ENCODE peak calls at places on chromosomes 4 and X, in nine cellular contexts. Y is left ventricle myocardium inferior; I is naive thymus-derived CD4-positive, alpha-beta T cell; V is AG09309; N is testis; O is mammary epithelial cell; P is A673; S is skeletal muscle cell; R is GM23338. Z is an unnamed sample.

GRCh38 chr4:89136525-89136924 is 25.2 kb downstream of the TIGD2 start:
- DNase-seq in Y (no peak), I (no peak), V (peak), N (no peak), O (peak), P (no peak), S (no peak), R (no peak), Z (no peak)

GRCh38 chr4:8044699-8045098 is 105.0 kb upstream of the AFAP1 start:
- DNase-seq in Y (no peak), I (no peak), V (no peak), N (no peak), O (no peak), P (peak), S (no peak), R (no peak), Z (no peak)

GRCh38 chrX:54530358-54530900 is 410 bp downstream of the GNL3L start:
- DNase-seq in Y (no peak), I (no peak), V (no peak), N (no peak), O (no peak), P (no peak), S (no peak), R (no peak), Z (no peak)

GRCh38 chrX:130799393-130799792 is 103.6 kb downstream of the ENOX2 start:
- DNase-seq in Y (no peak), I (no peak), V (peak), N (no peak), O (peak), P (no peak), S (peak), R (no peak), Z (no peak)

GRCh38 chrX:101051153-101051548 is 760 bp downstream of the TRMT2B start:
- DNase-seq in Y (no peak), I (no peak), V (no peak), N (no peak), O (no peak), P (no peak), S (no peak), R (no peak), Z (no peak)

GRCh38 chr4:101169044-101170014 is 178.0 kb downstream of the PPP3CA start:
- DNase-seq in Y (peak), I (peak), V (peak), N (peak), O (peak), P (peak), S (no peak), R (peak), Z (peak)

GRCh38 chr4:84578540-84579409 is 4.2 kb upstream of the CDS1 start:
- DNase-seq in Y (no peak), I (no peak), V (peak), N (peak), O (peak), P (peak), S (no peak), R (peak), Z (peak)

GRCh38 chr4:152577708-152578421 is 42.0 kb upstream of the FBXW7 start:
- DNase-seq in Y (no peak), I (no peak), V (no peak), N (no peak), O (no peak), P (no peak), S (no peak), R (no peak), Z (no peak)

GRCh38 chr4:14079601-14080000 is 452.1 kb upstream of the BOD1L1 start:
- DNase-seq in Y (no peak), I (no peak), V (no peak), N (no peak), O (no peak), P (no peak), S (no peak), R (no peak), Z (no peak)

GRCh38 chr4:162684371-162684700 is 482.4 kb downstream of the NAF1 start:
- DNase-seq in Y (no peak), I (no peak), V (no peak), N (no peak), O (no peak), P (no peak), S (no peak), R (no peak), Z (no peak)

GRCh38 chr4:57043304-57044251 is 64.9 kb downstream of the POLR2B start:
- DNase-seq in Y (no peak), I (no peak), V (peak), N (peak), O (no peak), P (no peak), S (peak), R (no peak), Z (no peak)

GRCh38 chr4:184441461-184442392 is 32.6 kb downstream of the IRF2 start:
- DNase-seq in Y (no peak), I (no peak), V (no peak), N (no peak), O (no peak), P (peak), S (no peak), R (peak), Z (peak)

GRCh38 chr4:2079926-2080325 is 20.8 kb downstream of the NAT8L start:
- DNase-seq in Y (no peak), I (peak), V (no peak), N (peak), O (no peak), P (no peak), S (no peak), R (no peak), Z (no peak)

GRCh38 chrX:23811135-23811781 is 28.3 kb downstream of the SAT1 start:
- DNase-seq in Y (no peak), I (no peak), V (no peak), N (no peak), O (peak), P (peak), S (no peak), R (no peak), Z (no peak)

GRCh38 chr4:83660578-83660977 is 124.7 kb downstream of the GPAT3 start:
- DNase-seq in Y (no peak), I (no peak), V (no peak), N (no peak), O (no peak), P (no peak), S (no peak), R (no peak), Z (no peak)

GRCh38 chr4:24408640-24409039 is 175.7 kb downstream of the DHX15 start:
- DNase-seq in Y (no peak), I (no peak), V (no peak), N (no peak), O (no peak), P (no peak), S (no peak), R (no peak), Z (no peak)

GRCh38 chr4:8119877-8120276 is 38.7 kb downstream of the ABLIM2 start:
- DNase-seq in Y (no peak), I (no peak), V (no peak), N (no peak), O (no peak), P (no peak), S (no peak), R (no peak), Z (no peak)

GRCh38 chr4:185710487-185710995 is 101.5 kb downstream of the SORBS2 start:
- DNase-seq in Y (no peak), I (no peak), V (no peak), N (no peak), O (peak), P (no peak), S (peak), R (no peak), Z (no peak)

GRCh38 chr4:138113819-138114415 is 128.2 kb downstream of the SLC7A11 start:
- DNase-seq in Y (no peak), I (no peak), V (no peak), N (no peak), O (peak), P (no peak), S (peak), R (no peak), Z (no peak)

GRCh38 chrX:154505726-154506125 is 10.3 kb downstream of the FAM3A start:
- DNase-seq in Y (no peak), I (no peak), V (no peak), N (no peak), O (peak), P (no peak), S (no peak), R (no peak), Z (no peak)

GRCh38 chr4:79181190-79181589 is 144.7 kb downstream of the NAA11 start:
- DNase-seq in Y (no peak), I (no peak), V (no peak), N (no peak), O (no peak), P (no peak), S (no peak), R (no peak), Z (no peak)

GRCh38 chrX:134896194-134896593 is 94.6 kb upstream of the SMIM10 start:
- DNase-seq in Y (no peak), I (no peak), V (no peak), N (no peak), O (no peak), P (no peak), S (no peak), R (no peak), Z (no peak)

GRCh38 chrX:17597836-17598434 is 139.4 kb upstream of the SCML1 start:
- DNase-seq in Y (peak), I (no peak), V (no peak), N (peak), O (no peak), P (peak), S (no peak), R (no peak), Z (no peak)

GRCh38 chr4:105715692-105716278 is 7.2 kb downstream of the GSTCD start:
- DNase-seq in Y (no peak), I (no peak), V (no peak), N (no peak), O (peak), P (peak), S (no peak), R (peak), Z (no peak)

GRCh38 chrX:43940811-43941210 is 32.4 kb downstream of the NDP start:
- DNase-seq in Y (no peak), I (no peak), V (no peak), N (no peak), O (peak), P (peak), S (peak), R (peak), Z (no peak)

GRCh38 chr4:149371021-149371420 is 444.6 kb downstream of the IQCM start:
- DNase-seq in Y (no peak), I (no peak), V (peak), N (peak), O (peak), P (peak), S (peak), R (peak), Z (peak)

GRCh38 chr4:164288578-164288977 is 465.4 kb upstream of the SMIM31 start:
- DNase-seq in Y (no peak), I (no peak), V (no peak), N (no peak), O (no peak), P (no peak), S (no peak), R (no peak), Z (no peak)

GRCh38 chr4:1445716-1446445 is 39.6 kb upstream of the NKX1-1 start:
- DNase-seq in Y (no peak), I (no peak), V (no peak), N (no peak), O (no peak), P (no peak), S (no peak), R (no peak), Z (no peak)

GRCh38 chr4:151933122-151933827 is 172.5 kb upstream of the GATB start:
- DNase-seq in Y (no peak), I (no peak), V (no peak), N (no peak), O (no peak), P (no peak), S (no peak), R (peak), Z (peak)

GRCh38 chr4:56871357-56871993 is 36.2 kb upstream of the REST start:
- DNase-seq in Y (no peak), I (no peak), V (no peak), N (no peak), O (no peak), P (no peak), S (no peak), R (peak), Z (no peak)

GRCh38 chr4:2795558-2796260 is 2.8 kb downstream of the SH3BP2 start:
- DNase-seq in Y (no peak), I (peak), V (no peak), N (no peak), O (no peak), P (no peak), S (no peak), R (no peak), Z (no peak)

GRCh38 chr4:42397635-42398447 is 553 bp downstream of the SHISA3 start:
- DNase-seq in Y (peak), I (no peak), V (no peak), N (no peak), O (peak), P (peak), S (no peak), R (peak), Z (peak)
- H3K4me3 ChIP-seq in Y (peak), I (peak), V (no peak), N (peak), O (no peak), P (peak), S (peak), R (peak), Z (peak)

GRCh38 chr4:69831270-69831627 is 28.7 kb downstream of the SULT1E1 start:
- DNase-seq in Y (no peak), I (no peak), V (no peak), N (no peak), O (no peak), P (no peak), S (no peak), R (no peak), Z (no peak)
- H3K4me3 ChIP-seq in Y (no peak), I (peak), V (no peak), N (no peak), O (no peak), P (no peak), S (no peak), R (no peak), Z (no peak)

GRCh38 chr4:73870260-73870659 is 1.1 kb downstream of the CXCL1 start:
- DNase-seq in Y (no peak), I (no peak), V (no peak), N (no peak), O (peak), P (no peak), S (no peak), R (peak), Z (no peak)
- H3K4me3 ChIP-seq in Y (peak), I (no peak), V (no peak), N (no peak), O (peak), P (no peak), S (peak), R (peak), Z (no peak)

DNA sequence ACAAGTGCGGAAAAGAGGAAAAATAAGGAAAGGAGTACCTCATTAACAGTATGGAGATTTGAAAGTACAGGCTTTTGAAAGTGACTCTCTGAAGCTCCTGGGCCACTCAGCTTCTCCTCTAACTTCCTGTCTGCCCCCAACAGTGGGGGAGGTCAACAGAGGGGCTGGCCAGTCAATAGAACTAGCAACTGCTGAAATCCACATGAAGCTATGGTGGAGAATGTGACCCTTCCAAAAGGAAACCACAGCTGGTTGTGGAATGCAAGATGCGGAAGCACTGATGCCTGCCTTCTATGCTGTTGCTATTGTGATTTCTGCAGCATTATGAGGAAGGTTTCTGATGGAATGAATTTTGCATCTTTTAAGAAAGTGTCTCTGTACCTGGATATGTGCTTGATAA is 2.4 kb downstream of the CORIN start:
- DNase-seq in Y (no peak), I (no peak), V (no peak), N (no peak), O (no peak), P (no peak), S (no peak), R (peak), Z (no peak)
- H3K4me3 ChIP-seq in Y (peak), I (no peak), V (no peak), N (no peak), O (no peak), P (no peak), S (no peak), R (no peak), Z (no peak)

GRCh38 chrX:41085105-41085882 is at the start of gene USP9X:
- DNase-seq in Y (peak), I (peak), V (peak), N (peak), O (peak), P (peak), S (peak), R (peak), Z (peak)

GRCh38 chrX:41084360-41085104 is 713 bp upstream of the USP9X start:
- DNase-seq in Y (peak), I (peak), V (peak), N (peak), O (peak), P (peak), S (peak), R (peak), Z (peak)

GRCh38 chrX:41087219-41087618 is 2.0 kb downstream of the USP9X start:
- DNase-seq in Y (no peak), I (no peak), V (no peak), N (no peak), O (peak), P (no peak), S (no peak), R (no peak), Z (no peak)

GRCh38 chrX:41085883-41086626 is 810 bp downstream of the USP9X start:
- DNase-seq in Y (peak), I (peak), V (no peak), N (peak), O (peak), P (peak), S (no peak), R (peak), Z (peak)

DNA sequence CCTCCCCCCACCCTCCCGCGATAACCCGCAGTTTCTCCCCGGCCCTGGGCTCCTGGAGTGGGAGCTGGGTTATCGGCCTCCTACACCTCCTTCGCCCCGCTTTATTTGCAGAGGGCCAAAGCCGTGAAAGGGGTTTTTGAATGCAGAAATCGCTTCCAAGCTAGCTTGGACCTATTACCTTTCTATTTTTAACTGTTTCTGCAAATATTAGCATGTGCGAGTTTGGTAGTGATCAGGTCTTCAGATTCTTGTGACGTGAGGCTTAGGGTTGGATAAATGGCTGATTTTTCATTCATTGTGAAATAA is 1.3 kb downstream of the USP9X start:
- DNase-seq in Y (no peak), I (no peak), V (no peak), N (no peak), O (no peak), P (no peak), S (no peak), R (no peak), Z (no peak)
- H3K4me3 ChIP-seq in Y (peak), I (peak), V (peak), N (peak), O (peak), P (peak), S (peak), R (peak), Z (peak)

Z was measured in WERI-Rb-1.